ENCODE peak calls at places on chromosomes 7 and 10, in seven cellular contexts. One of them, this sample, is unnamed.

GRCh38 chr7:39754326-39755120 is 131.2 kb downstream of the RALA start:
- DNase-seq in lower lobe of right lung: peak
- DNase-seq in brain pericyte: no peak
- DNase-seq in RCC 7860: peak
- DNase-seq in HuH-7.5: peak
- DNase-seq in midbrain: no peak
- DNase-seq in neural crest cell: no peak
- DNase-seq in this sample: no peak

GRCh38 chr7:30433082-30433481 is 45.5 kb downstream of the NOD1 start:
- DNase-seq in RCC 7860: no peak
- DNase-seq in HuH-7.5: no peak
- DNase-seq in neural crest cell: no peak
- DNase-seq in brain pericyte: no peak
- DNase-seq in midbrain: peak
- DNase-seq in lower lobe of right lung: peak
- DNase-seq in this sample: peak

GRCh38 chr7:47405921-47406765 is 175.8 kb downstream of the TNS3 start:
- DNase-seq in brain pericyte: no peak
- DNase-seq in lower lobe of right lung: peak
- DNase-seq in RCC 7860: no peak
- DNase-seq in neural crest cell: no peak
- DNase-seq in HuH-7.5: no peak
- DNase-seq in midbrain: peak
- DNase-seq in this sample: peak

GRCh38 chr10:79142064-79142491 is 73.3 kb downstream of the ZMIZ1 start:
- DNase-seq in RCC 7860: peak
- DNase-seq in neural crest cell: no peak
- DNase-seq in midbrain: no peak
- DNase-seq in lower lobe of right lung: no peak
- DNase-seq in HuH-7.5: no peak
- DNase-seq in brain pericyte: no peak
- DNase-seq in this sample: no peak

GRCh38 chr7:113698556-113699220 is 220.1 kb downstream of the PPP1R3A start:
- DNase-seq in brain pericyte: no peak
- DNase-seq in RCC 7860: peak
- DNase-seq in HuH-7.5: no peak
- DNase-seq in lower lobe of right lung: no peak
- DNase-seq in neural crest cell: no peak
- DNase-seq in midbrain: peak
- DNase-seq in this sample: peak

GRCh38 chr7:44977956-44978355 is 859 bp downstream of the MYO1G start:
- DNase-seq in lower lobe of right lung: no peak
- DNase-seq in brain pericyte: no peak
- DNase-seq in neural crest cell: no peak
- DNase-seq in midbrain: no peak
- DNase-seq in RCC 7860: no peak
- DNase-seq in HuH-7.5: no peak
- DNase-seq in this sample: no peak

GRCh38 chr7:39272111-39272510 is 294.1 kb upstream of the YAE1 start:
- DNase-seq in lower lobe of right lung: no peak
- DNase-seq in HuH-7.5: no peak
- DNase-seq in RCC 7860: no peak
- DNase-seq in brain pericyte: no peak
- DNase-seq in neural crest cell: no peak
- DNase-seq in midbrain: no peak
- DNase-seq in this sample: no peak

GRCh38 chr7:2432910-2433712 is 29.7 kb downstream of the CHST12 start:
- DNase-seq in midbrain: no peak
- DNase-seq in RCC 7860: no peak
- DNase-seq in HuH-7.5: no peak
- DNase-seq in lower lobe of right lung: no peak
- DNase-seq in neural crest cell: no peak
- DNase-seq in brain pericyte: no peak
- DNase-seq in this sample: no peak